ENCODE peak calls at places on chromosome 3, in seven cellular contexts. One of them, this sample, is unnamed.

GRCh38 chr3:66606126-66606525 is 105.3 kb upstream of the LRIG1 start:
- DNase-seq in fibroblast of lung: no peak
- DNase-seq in IMR-90: no peak
- DNase-seq in CD4-positive, CD25-positive, alpha-beta regulatory T cell: no peak
- DNase-seq in H7: no peak
- DNase-seq in endodermal cell: no peak
- DNase-seq in ascending aorta: no peak
- DNase-seq in this sample: no peak

GRCh38 chr3:27720029-27720518 is 2.0 kb downstream of the EOMES start:
- DNase-seq in fibroblast of lung: no peak
- DNase-seq in IMR-90: no peak
- DNase-seq in CD4-positive, CD25-positive, alpha-beta regulatory T cell: no peak
- DNase-seq in H7: peak; percentile 49
- DNase-seq in endodermal cell: peak; percentile 65
- DNase-seq in ascending aorta: no peak
- DNase-seq in this sample: no peak

GRCh38 chr3:137738710-137739109 is 25.4 kb upstream of the SOX14 start:
- DNase-seq in fibroblast of lung: no peak
- DNase-seq in IMR-90: no peak
- DNase-seq in CD4-positive, CD25-positive, alpha-beta regulatory T cell: no peak
- DNase-seq in H7: no peak
- DNase-seq in endodermal cell: no peak
- DNase-seq in ascending aorta: no peak
- DNase-seq in this sample: no peak

GRCh38 chr3:35254917-35255316 is 384.4 kb upstream of the ARPP21 start:
- DNase-seq in fibroblast of lung: no peak
- DNase-seq in IMR-90: no peak
- DNase-seq in CD4-positive, CD25-positive, alpha-beta regulatory T cell: no peak
- DNase-seq in H7: no peak
- DNase-seq in endodermal cell: no peak
- DNase-seq in ascending aorta: no peak
- DNase-seq in this sample: no peak

GRCh38 chr3:40845447-40845846 is 320.7 kb downstream of the ZNF621 start:
- DNase-seq in fibroblast of lung: no peak
- DNase-seq in IMR-90: no peak
- DNase-seq in CD4-positive, CD25-positive, alpha-beta regulatory T cell: no peak
- DNase-seq in H7: no peak
- DNase-seq in endodermal cell: no peak
- DNase-seq in ascending aorta: no peak
- DNase-seq in this sample: peak; percentile 83

GRCh38 chr3:151789853-151790463 is 24.0 kb upstream of the AADAC start:
- DNase-seq in fibroblast of lung: no peak
- DNase-seq in IMR-90: no peak
- DNase-seq in CD4-positive, CD25-positive, alpha-beta regulatory T cell: no peak
- DNase-seq in H7: no peak
- DNase-seq in endodermal cell: no peak
- DNase-seq in ascending aorta: no peak
- DNase-seq in this sample: no peak

GRCh38 chr3:152175576-152175883 is 93.2 kb upstream of the MBNL1 start:
- DNase-seq in fibroblast of lung: peak; percentile 96
- DNase-seq in IMR-90: peak; percentile 95
- DNase-seq in CD4-positive, CD25-positive, alpha-beta regulatory T cell: no peak
- DNase-seq in H7: no peak
- DNase-seq in endodermal cell: no peak
- DNase-seq in ascending aorta: no peak
- DNase-seq in this sample: peak; percentile 56

GRCh38 chr3:126258670-126259069 is 78.3 kb upstream of the ALDH1L1 start:
- DNase-seq in fibroblast of lung: no peak
- DNase-seq in IMR-90: no peak
- DNase-seq in CD4-positive, CD25-positive, alpha-beta regulatory T cell: no peak
- DNase-seq in H7: no peak
- DNase-seq in endodermal cell: no peak
- DNase-seq in ascending aorta: no peak
- DNase-seq in this sample: no peak

GRCh38 chr3:88963003-88963402 is 144.4 kb upstream of the EPHA3 start:
- DNase-seq in fibroblast of lung: no peak
- DNase-seq in IMR-90: no peak
- DNase-seq in CD4-positive, CD25-positive, alpha-beta regulatory T cell: no peak
- DNase-seq in H7: no peak
- DNase-seq in endodermal cell: peak; percentile 55
- DNase-seq in ascending aorta: no peak
- DNase-seq in this sample: no peak

DNA sequence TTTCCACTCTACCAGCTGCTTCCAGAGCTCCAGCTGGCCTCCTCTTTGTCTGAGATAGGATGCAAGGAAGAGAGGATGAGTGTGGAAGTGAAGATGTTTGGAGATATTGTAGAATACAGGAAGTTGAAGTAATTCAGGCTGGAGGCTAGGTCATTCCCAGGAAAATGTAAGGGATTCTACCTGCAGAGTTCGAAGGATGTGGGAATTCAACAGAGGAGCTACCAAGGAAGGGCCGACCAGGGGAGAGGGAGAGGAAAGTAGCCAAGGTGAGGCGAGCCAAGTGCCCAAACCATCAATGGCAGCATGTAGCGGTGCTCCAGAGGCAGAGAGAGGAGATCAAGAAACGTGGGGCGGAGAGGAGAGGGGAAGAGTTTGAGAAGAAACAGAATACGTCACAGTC is 49.0 kb upstream of the EPHB3 start:
- DNase-seq in fibroblast of lung: no peak
- DNase-seq in IMR-90: no peak
- DNase-seq in CD4-positive, CD25-positive, alpha-beta regulatory T cell: no peak
- DNase-seq in H7: peak; percentile 19
- DNase-seq in endodermal cell: peak; percentile 38
- DNase-seq in ascending aorta: no peak
- DNase-seq in this sample: no peak
- H3K27me3 ChIP-seq in fibroblast of lung: peaks cover 53% of the 10 kb centered on the region
- H3K27me3 ChIP-seq in IMR-90: peaks cover 66% of the 10 kb centered on the region
- H3K27me3 ChIP-seq in CD4-positive, CD25-positive, alpha-beta regulatory T cell: peaks cover 27% of the 10 kb centered on the region
- H3K27me3 ChIP-seq in H7: peaks cover 32% of the 10 kb centered on the region
- H3K27me3 ChIP-seq in endodermal cell: peaks cover 46% of the 10 kb centered on the region
- H3K27me3 ChIP-seq in ascending aorta: no peaks in the 10 kb centered on the region
- H3K27me3 ChIP-seq in this sample: peaks cover 63% of the 10 kb centered on the region

DNA sequence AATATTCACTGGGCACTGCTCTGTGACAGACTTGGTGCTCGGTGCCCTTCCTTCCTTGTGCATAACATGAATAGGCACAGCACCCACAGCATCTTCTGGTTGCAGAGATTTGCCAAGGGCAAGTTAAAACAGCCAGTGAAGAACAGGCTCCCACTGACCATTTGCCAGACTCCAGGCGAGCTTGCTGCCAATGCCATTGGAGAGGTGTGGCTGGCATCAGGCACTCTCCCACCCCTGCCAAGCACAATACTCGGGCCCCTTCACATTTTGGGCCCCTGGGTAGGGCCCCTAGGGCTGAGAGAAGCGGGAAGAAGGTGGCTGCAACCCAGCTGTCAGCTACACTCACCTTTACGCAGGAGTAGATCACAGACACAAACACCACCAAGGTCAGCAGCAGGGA is 112.1 kb downstream of the SEC22A start:
- DNase-seq in fibroblast of lung: no peak
- DNase-seq in IMR-90: no peak
- DNase-seq in CD4-positive, CD25-positive, alpha-beta regulatory T cell: no peak
- DNase-seq in H7: no peak
- DNase-seq in endodermal cell: no peak
- DNase-seq in ascending aorta: no peak
- DNase-seq in this sample: no peak
- H3K36me3 ChIP-seq in fibroblast of lung: no peaks in the 10 kb centered on the region
- H3K36me3 ChIP-seq in IMR-90: no peaks in the 10 kb centered on the region
- H3K36me3 ChIP-seq in CD4-positive, CD25-positive, alpha-beta regulatory T cell: no peaks in the 10 kb centered on the region
- H3K36me3 ChIP-seq in H7: no peaks in the 10 kb centered on the region
- H3K36me3 ChIP-seq in endodermal cell: no peaks in the 10 kb centered on the region
- H3K36me3 ChIP-seq in ascending aorta: peaks cover 39% of the 10 kb centered on the region
- H3K36me3 ChIP-seq in this sample: no peaks in the 10 kb centered on the region

GRCh38 chr3:19543212-19543841 is 390.7 kb downstream of the EFHB start:
- DNase-seq in fibroblast of lung: no peak
- DNase-seq in IMR-90: no peak
- DNase-seq in CD4-positive, CD25-positive, alpha-beta regulatory T cell: no peak
- DNase-seq in H7: peak; percentile 13
- DNase-seq in endodermal cell: peak; percentile 67
- DNase-seq in ascending aorta: no peak
- DNase-seq in this sample: peak; percentile 0
- H3K4me3 ChIP-seq in fibroblast of lung: no peak overlapping the region
- H3K4me3 ChIP-seq in IMR-90: no peak overlapping the region
- H3K4me3 ChIP-seq in CD4-positive, CD25-positive, alpha-beta regulatory T cell: no peak overlapping the region
- H3K4me3 ChIP-seq in H7: no peak overlapping the region
- H3K4me3 ChIP-seq in endodermal cell: no peak overlapping the region
- H3K4me3 ChIP-seq in ascending aorta: no peak overlapping the region
- H3K4me3 ChIP-seq in this sample: no peak overlapping the region

GRCh38 chr3:141643391-141643790 is 94.7 kb upstream of the RNF7 start:
- DNase-seq in fibroblast of lung: peak; percentile 81
- DNase-seq in IMR-90: peak; percentile 41
- DNase-seq in CD4-positive, CD25-positive, alpha-beta regulatory T cell: no peak
- DNase-seq in H7: no peak
- DNase-seq in endodermal cell: no peak
- DNase-seq in ascending aorta: no peak
- DNase-seq in this sample: peak; percentile 53
- H3K27me3 ChIP-seq in fibroblast of lung: no peaks in the 10 kb centered on the region
- H3K27me3 ChIP-seq in IMR-90: no peaks in the 10 kb centered on the region
- H3K27me3 ChIP-seq in CD4-positive, CD25-positive, alpha-beta regulatory T cell: peaks cover 2% of the 10 kb centered on the region
- H3K27me3 ChIP-seq in H7: no peaks in the 10 kb centered on the region
- H3K27me3 ChIP-seq in endodermal cell: no peaks in the 10 kb centered on the region
- H3K27me3 ChIP-seq in ascending aorta: no peaks in the 10 kb centered on the region
- H3K27me3 ChIP-seq in this sample: no peaks in the 10 kb centered on the region

This sample was measured in MG63.